ENCODE peak calls at places on chromosome 10, in seven cellular contexts. D, Z, B, Q, J, M and T are unnamed samples.

GRCh38 chr10:42935466-42935865 is 141.4 kb upstream of the RET start:
- DNase-seq in D (no peak), Z (no peak), B (no peak), Q (no peak), J (no peak), M (no peak), T (no peak)

GRCh38 chr10:111034598-111035310 is 42.1 kb upstream of the ADRA2A start:
- DNase-seq in D (no peak), Z (peak), B (no peak), Q (no peak), J (no peak), M (no peak), T (no peak)

GRCh38 chr10:84269773-84270172 is 24.9 kb downstream of the RGR start:
- DNase-seq in D (no peak), Z (peak), B (no peak), Q (peak), J (no peak), M (no peak), T (peak)

GRCh38 chr10:48507933-48508830 is 96.7 kb downstream of the ARHGAP22 start:
- DNase-seq in D (no peak), Z (peak), B (no peak), Q (no peak), J (no peak), M (no peak), T (no peak)

GRCh38 chr10:9342865-9343450 is 1288.5 kb downstream of the GATA3 start:
- DNase-seq in D (no peak), Z (peak), B (no peak), Q (peak), J (peak), M (peak), T (peak)

GRCh38 chr10:106560925-106561640 is 603.4 kb downstream of the SORCS1 start:
- DNase-seq in D (no peak), Z (peak), B (no peak), Q (peak), J (no peak), M (peak), T (no peak)

GRCh38 chr10:132476146-132477065 is 61.2 kb upstream of the INPP5A start:
- DNase-seq in D (no peak), Z (no peak), B (no peak), Q (no peak), J (no peak), M (no peak), T (no peak)

GRCh38 chr10:14873090-14873760 is 5.4 kb upstream of the SUV39H2 start:
- DNase-seq in D (no peak), Z (peak), B (no peak), Q (peak), J (no peak), M (no peak), T (no peak)

GRCh38 chr10:124125305-124126116 is 32.1 kb upstream of the CHST15 start:
- DNase-seq in D (no peak), Z (peak), B (no peak), Q (no peak), J (peak), M (peak), T (no peak)

GRCh38 chr10:43037440-43037839 is 39.4 kb upstream of the RET start:
- DNase-seq in D (no peak), Z (no peak), B (no peak), Q (no peak), J (no peak), M (no peak), T (no peak)

DNA sequence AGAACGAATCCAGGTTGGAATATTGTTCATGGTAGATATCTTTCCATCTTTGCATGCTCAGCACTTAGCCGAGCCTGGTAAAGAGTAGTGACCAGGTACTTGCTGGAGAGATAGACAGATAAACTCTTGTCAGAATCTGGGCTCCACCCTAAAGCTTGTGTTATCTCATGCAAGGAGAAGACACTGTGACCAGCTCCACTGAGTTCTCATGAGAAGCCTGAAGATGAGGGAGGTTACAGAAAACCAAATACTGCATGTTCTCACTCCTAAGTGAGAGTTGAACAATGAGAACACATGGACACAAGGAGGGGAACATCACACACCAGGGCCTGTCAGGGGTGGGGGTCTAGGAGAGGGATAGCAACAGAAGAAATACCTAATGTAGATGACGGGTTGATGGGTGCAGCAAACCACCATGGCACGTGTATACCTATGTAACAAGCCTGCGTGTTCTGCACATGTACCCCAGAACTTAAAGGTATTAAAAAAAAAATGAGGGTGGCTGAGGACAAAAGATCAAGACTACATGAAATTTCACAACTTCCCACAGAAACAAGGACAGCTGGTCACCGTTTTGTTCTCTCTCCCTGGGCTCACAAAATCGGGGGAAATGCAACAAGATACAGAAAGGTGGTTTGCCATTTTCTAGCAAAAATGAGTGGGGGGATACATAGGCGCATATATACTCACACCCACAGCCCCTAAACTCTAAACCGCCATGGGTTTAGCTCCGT is 17.4 kb downstream of the DLG5 start:
- DNase-seq in D (no peak), Z (peak), B (no peak), Q (no peak), J (no peak), M (no peak), T (no peak)
- H3K27ac ChIP-seq in D (no peak), Z (peak), B (peak), Q (no peak), J (no peak), M (no peak), T (peak)

DNA sequence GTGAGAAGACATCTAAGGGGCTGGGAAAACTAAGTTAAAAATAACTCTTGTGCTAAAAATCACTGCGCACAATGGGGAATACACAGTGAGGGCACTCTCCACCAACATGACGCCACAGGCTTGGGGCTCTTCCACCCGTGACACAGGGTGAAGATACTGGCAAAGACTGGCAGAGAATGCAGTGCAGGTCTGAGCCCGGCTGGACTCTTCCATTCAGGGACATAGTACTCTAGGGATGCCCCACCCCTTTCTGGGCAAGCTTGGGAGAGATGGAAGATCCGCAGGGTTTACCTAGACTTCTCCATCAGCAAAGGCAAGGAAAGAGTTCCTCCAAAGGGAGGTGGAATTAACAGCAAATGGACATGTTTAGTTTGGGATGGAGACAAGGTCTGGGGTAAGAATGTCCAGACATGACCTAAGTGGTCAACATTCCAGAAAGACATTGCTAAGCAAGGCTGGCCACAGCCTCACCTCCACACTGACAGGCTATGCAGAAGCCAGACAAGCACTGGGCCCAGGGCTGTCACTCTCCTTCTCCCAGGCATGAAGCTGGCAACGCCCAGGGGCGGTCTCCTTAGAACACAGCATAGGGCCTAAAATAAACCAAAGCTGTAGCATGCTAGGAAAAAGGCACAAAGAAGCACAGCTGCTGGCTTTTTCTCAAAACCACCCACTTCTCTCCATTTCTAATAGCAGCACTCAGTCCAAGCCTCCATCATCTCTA is 28.1 kb downstream of the XPNPEP1 start:
- DNase-seq in D (no peak), Z (peak), B (no peak), Q (peak), J (no peak), M (no peak), T (no peak)
- H3K27ac ChIP-seq in D (peak), Z (peak), B (peak), Q (no peak), J (no peak), M (peak), T (peak)

GRCh38 chr10:101356132-101356531 is 2.2 kb downstream of the BTRC start:
- DNase-seq in D (no peak), Z (no peak), B (no peak), Q (no peak), J (no peak), M (no peak), T (no peak)

GRCh38 chr10:101354584-101355070 is 662 bp downstream of the BTRC start:
- DNase-seq in D (no peak), Z (peak), B (no peak), Q (peak), J (no peak), M (peak), T (no peak)

GRCh38 chr10:101358706-101359300 is 4.8 kb downstream of the BTRC start:
- DNase-seq in D (no peak), Z (peak), B (no peak), Q (peak), J (no peak), M (no peak), T (peak)

GRCh38 chr10:101355307-101355706 is 1.3 kb downstream of the BTRC start:
- DNase-seq in D (no peak), Z (no peak), B (no peak), Q (no peak), J (no peak), M (no peak), T (no peak)

DNA sequence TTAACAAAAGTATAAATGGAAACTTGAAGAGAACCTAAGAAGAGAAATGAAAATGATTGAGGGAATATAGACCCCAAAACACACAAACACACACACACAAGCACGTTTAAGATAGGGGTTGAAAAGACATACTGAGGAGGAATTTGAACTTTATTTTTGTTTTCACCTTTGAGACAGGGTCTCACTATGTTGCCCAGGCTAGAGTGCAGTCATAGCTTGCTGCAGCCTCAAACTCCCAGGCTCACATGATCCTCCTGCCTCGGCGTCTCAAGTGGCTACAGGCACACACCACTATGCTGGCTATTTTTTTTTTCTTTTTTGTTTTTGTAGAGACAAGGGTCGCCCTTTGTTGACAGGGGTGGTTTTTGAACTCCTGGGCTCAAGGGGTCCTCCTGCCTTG is 4.0 kb downstream of the BTRC start:
- DNase-seq in D (no peak), Z (no peak), B (no peak), Q (no peak), J (no peak), M (no peak), T (no peak)
- H3K27ac ChIP-seq in D (no peak), Z (no peak), B (no peak), Q (no peak), J (no peak), M (no peak), T (no peak)

GRCh38 chr10:93431361-93431760 is 50.8 kb downstream of the MYOF start:
- DNase-seq in D (no peak), Z (no peak), B (no peak), Q (no peak), J (no peak), M (no peak), T (no peak)
- H3K27ac ChIP-seq in D (no peak), Z (no peak), B (peak), Q (no peak), J (no peak), M (peak), T (no peak)

GRCh38 chr10:392705-393037 is 257.4 kb downstream of the ZMYND11 start:
- DNase-seq in D (no peak), Z (no peak), B (no peak), Q (no peak), J (no peak), M (no peak), T (no peak)

GRCh38 chr10:393346-393745 is 258.1 kb downstream of the ZMYND11 start:
- DNase-seq in D (no peak), Z (no peak), B (no peak), Q (no peak), J (no peak), M (no peak), T (no peak)

GRCh38 chr10:390449-391100 is 255.3 kb downstream of the ZMYND11 start:
- DNase-seq in D (no peak), Z (no peak), B (no peak), Q (no peak), J (no peak), M (no peak), T (no peak)

GRCh38 chr10:391304-391703 is 256.0 kb downstream of the ZMYND11 start:
- DNase-seq in D (no peak), Z (peak), B (no peak), Q (no peak), J (no peak), M (no peak), T (no peak)

GRCh38 chr10:391849-392704 is 256.8 kb downstream of the ZMYND11 start:
- DNase-seq in D (no peak), Z (no peak), B (no peak), Q (no peak), J (no peak), M (no peak), T (no peak)
- H3K27ac ChIP-seq in D (no peak), Z (no peak), B (no peak), Q (no peak), J (no peak), M (no peak), T (no peak)

DNA sequence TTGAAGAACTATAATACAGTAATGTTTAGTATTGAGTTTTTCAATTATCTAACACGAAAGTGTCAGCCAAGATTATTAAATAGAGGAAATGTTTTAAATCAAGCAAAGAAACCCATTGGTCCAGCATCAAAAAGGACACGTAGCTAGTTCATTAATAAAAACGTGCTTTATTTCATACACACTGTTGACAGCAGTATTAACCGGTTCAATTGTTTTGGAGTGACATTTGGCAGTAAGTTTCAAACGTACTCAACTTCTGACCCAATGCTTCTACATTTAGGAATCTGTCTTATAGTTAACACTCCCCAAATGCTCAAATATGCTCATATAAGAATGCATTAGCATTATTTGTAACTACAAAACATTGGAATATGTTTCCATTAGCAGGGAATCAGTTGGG is 41.3 kb downstream of the SLC16A12 start:
- DNase-seq in D (no peak), Z (no peak), B (no peak), Q (no peak), J (no peak), M (no peak), T (no peak)
- H3K27ac ChIP-seq in D (no peak), Z (no peak), B (peak), Q (peak), J (no peak), M (no peak), T (no peak)

GRCh38 chr10:11178606-11179221 is 161.0 kb downstream of the CELF2 start:
- DNase-seq in D (peak), Z (no peak), B (no peak), Q (peak), J (no peak), M (no peak), T (no peak)
- H3K27ac ChIP-seq in D (peak), Z (no peak), B (peak), Q (no peak), J (no peak), M (no peak), T (no peak)

DNA sequence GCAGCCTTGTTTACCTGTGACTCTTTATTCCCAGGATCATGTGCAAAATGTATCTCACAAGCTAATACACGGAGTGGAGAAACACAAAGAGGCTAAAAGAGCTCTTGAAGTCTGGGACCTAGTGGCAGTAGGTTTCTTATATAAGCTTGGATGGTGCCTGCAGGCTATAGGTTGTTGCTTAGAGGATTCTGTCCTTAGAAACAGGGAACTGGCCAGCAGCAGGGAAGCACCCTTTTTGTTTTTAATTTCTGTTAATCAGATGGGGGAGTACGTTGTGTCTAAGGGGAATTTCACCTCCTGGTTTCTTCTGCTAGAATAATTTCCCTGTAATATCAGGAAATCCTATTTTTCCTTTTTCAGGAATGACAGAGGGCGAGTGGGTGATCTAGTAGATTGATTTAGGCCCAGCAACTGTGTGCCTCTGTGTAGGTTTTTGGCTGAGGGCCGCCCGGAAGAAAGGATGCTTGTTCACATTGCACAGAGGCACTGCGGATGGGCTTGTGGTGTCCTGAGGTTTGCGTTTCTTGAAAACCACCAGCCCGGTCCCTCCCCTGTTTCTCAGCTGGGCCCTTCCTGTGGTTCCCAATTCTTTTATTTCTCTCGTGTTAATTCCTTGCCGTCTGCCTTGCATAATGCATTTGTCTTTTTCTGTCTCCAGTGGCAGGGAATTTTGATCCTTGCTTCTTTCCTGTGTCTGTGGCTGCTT is 158.0 kb downstream of the CAMK1D start:
- DNase-seq in D (no peak), Z (no peak), B (no peak), Q (no peak), J (no peak), M (no peak), T (no peak)
- H3K27ac ChIP-seq in D (no peak), Z (no peak), B (no peak), Q (no peak), J (no peak), M (no peak), T (no peak)

GRCh38 chr10:5411941-5412276 is 448 bp upstream of the NET1 start:
- DNase-seq in D (no peak), Z (peak), B (no peak), Q (no peak), J (no peak), M (no peak), T (no peak)
- H3K27ac ChIP-seq in D (peak), Z (peak), B (no peak), Q (no peak), J (no peak), M (peak), T (no peak)